ENCODE peak calls at places on chromosomes 13 and 19, in four cellular contexts. One of them, this sample, is unnamed.

GRCh38 chr13:64551755-64552154 is 2678.4 kb downstream of the PCDH9 start:
- DNase-seq in progenitor cell of endocrine pancreas: no peak
- DNase-seq in fibroblast of the aortic adventitia: peak
- DNase-seq in esophagus muscularis mucosa: no peak
- DNase-seq in this sample: no peak

GRCh38 chr19:28606269-28607032 is 606.5 kb downstream of the UQCRFS1 start:
- DNase-seq in progenitor cell of endocrine pancreas: no peak
- DNase-seq in fibroblast of the aortic adventitia: no peak
- DNase-seq in esophagus muscularis mucosa: peak
- DNase-seq in this sample: no peak

GRCh38 chr13:38821753-38822551 is 135.1 kb downstream of the FREM2 start:
- DNase-seq in progenitor cell of endocrine pancreas: no peak
- DNase-seq in fibroblast of the aortic adventitia: no peak
- DNase-seq in esophagus muscularis mucosa: no peak
- DNase-seq in this sample: no peak

GRCh38 chr19:3423183-3423829 is 56.9 kb downstream of the NFIC start:
- DNase-seq in progenitor cell of endocrine pancreas: no peak
- DNase-seq in fibroblast of the aortic adventitia: peak
- DNase-seq in esophagus muscularis mucosa: no peak
- DNase-seq in this sample: no peak

GRCh38 chr19:53019684-53020083 is 6.0 kb downstream of the ERVV-1 start:
- DNase-seq in progenitor cell of endocrine pancreas: no peak
- DNase-seq in fibroblast of the aortic adventitia: no peak
- DNase-seq in esophagus muscularis mucosa: no peak
- DNase-seq in this sample: no peak

GRCh38 chr13:110911880-110912279 is 3.0 kb downstream of the ANKRD10 start:
- DNase-seq in progenitor cell of endocrine pancreas: no peak
- DNase-seq in fibroblast of the aortic adventitia: no peak
- DNase-seq in esophagus muscularis mucosa: no peak
- DNase-seq in this sample: no peak

GRCh38 chr19:42831221-42832019 is 48.1 kb downstream of the PSG1 start:
- DNase-seq in progenitor cell of endocrine pancreas: no peak
- DNase-seq in fibroblast of the aortic adventitia: no peak
- DNase-seq in esophagus muscularis mucosa: no peak
- DNase-seq in this sample: no peak

GRCh38 chr13:84037937-84038464 is 155.7 kb upstream of the SLITRK1 start:
- DNase-seq in progenitor cell of endocrine pancreas: no peak
- DNase-seq in fibroblast of the aortic adventitia: no peak
- DNase-seq in esophagus muscularis mucosa: no peak
- DNase-seq in this sample: no peak

GRCh38 chr19:2887391-2887914 is 13.3 kb upstream of the ZNF57 start:
- DNase-seq in progenitor cell of endocrine pancreas: no peak
- DNase-seq in fibroblast of the aortic adventitia: peak
- DNase-seq in esophagus muscularis mucosa: no peak
- DNase-seq in this sample: no peak

GRCh38 chr19:39360599-39360998 is 18.4 kb downstream of the SAMD4B start:
- DNase-seq in progenitor cell of endocrine pancreas: no peak
- DNase-seq in fibroblast of the aortic adventitia: peak
- DNase-seq in esophagus muscularis mucosa: no peak
- DNase-seq in this sample: no peak

GRCh38 chr19:42401365-42402303 is 11.5 kb upstream of the CNFN start:
- DNase-seq in progenitor cell of endocrine pancreas: peak
- DNase-seq in fibroblast of the aortic adventitia: peak
- DNase-seq in esophagus muscularis mucosa: peak
- DNase-seq in this sample: peak

GRCh38 chr13:51923983-51924539 is 62.3 kb downstream of the CCDC70 start:
- DNase-seq in progenitor cell of endocrine pancreas: no peak
- DNase-seq in fibroblast of the aortic adventitia: no peak
- DNase-seq in esophagus muscularis mucosa: no peak
- DNase-seq in this sample: no peak

GRCh38 chr13:33090755-33091454 is 74.7 kb downstream of the KL start:
- DNase-seq in progenitor cell of endocrine pancreas: no peak
- DNase-seq in fibroblast of the aortic adventitia: no peak
- DNase-seq in esophagus muscularis mucosa: no peak
- DNase-seq in this sample: no peak

GRCh38 chr19:56769650-56770049 is 70.9 kb downstream of the PEG3 start:
- DNase-seq in progenitor cell of endocrine pancreas: no peak
- DNase-seq in fibroblast of the aortic adventitia: no peak
- DNase-seq in esophagus muscularis mucosa: no peak
- DNase-seq in this sample: no peak

GRCh38 chr13:75959861-75960481 is 323.8 kb downstream of the LMO7 start:
- DNase-seq in progenitor cell of endocrine pancreas: no peak
- DNase-seq in fibroblast of the aortic adventitia: no peak
- DNase-seq in esophagus muscularis mucosa: no peak
- DNase-seq in this sample: no peak

GRCh38 chr19:47228937-47229673 is 1.9 kb downstream of the BBC3 start:
- DNase-seq in progenitor cell of endocrine pancreas: no peak
- DNase-seq in fibroblast of the aortic adventitia: peak
- DNase-seq in esophagus muscularis mucosa: no peak
- DNase-seq in this sample: peak

GRCh38 chr19:40598121-40598917 is 2.9 kb upstream of the LTBP4 start:
- DNase-seq in progenitor cell of endocrine pancreas: peak
- DNase-seq in fibroblast of the aortic adventitia: peak
- DNase-seq in esophagus muscularis mucosa: peak
- DNase-seq in this sample: peak

GRCh38 chr19:46466536-46467199 is 4.7 kb downstream of the PNMA8A start:
- DNase-seq in progenitor cell of endocrine pancreas: no peak
- DNase-seq in fibroblast of the aortic adventitia: peak
- DNase-seq in esophagus muscularis mucosa: no peak
- DNase-seq in this sample: peak

GRCh38 chr19:31232220-31232619 is 117.0 kb downstream of the TSHZ3 start:
- DNase-seq in progenitor cell of endocrine pancreas: no peak
- DNase-seq in fibroblast of the aortic adventitia: peak
- DNase-seq in esophagus muscularis mucosa: no peak
- DNase-seq in this sample: no peak
- TF ChIP-seq CTCF in progenitor cell of endocrine pancreas: peak
- TF ChIP-seq CTCF in fibroblast of the aortic adventitia: peak
- TF ChIP-seq CTCF in esophagus muscularis mucosa: no peak
- TF ChIP-seq CTCF in this sample: no peak

GRCh38 chr19:33374406-33374703 is 846 bp downstream of the CEBPG start:
- DNase-seq in progenitor cell of endocrine pancreas: no peak
- DNase-seq in fibroblast of the aortic adventitia: peak
- DNase-seq in esophagus muscularis mucosa: no peak
- DNase-seq in this sample: no peak
- TF ChIP-seq CTCF in progenitor cell of endocrine pancreas: no peak
- TF ChIP-seq CTCF in fibroblast of the aortic adventitia: no peak
- TF ChIP-seq CTCF in esophagus muscularis mucosa: no peak
- TF ChIP-seq CTCF in this sample: no peak

GRCh38 chr19:33950141-33950805 is 153.6 kb downstream of the KCTD15 start:
- DNase-seq in progenitor cell of endocrine pancreas: no peak
- DNase-seq in fibroblast of the aortic adventitia: no peak
- DNase-seq in esophagus muscularis mucosa: peak
- DNase-seq in this sample: no peak

GRCh38 chr19:33954686-33955085 is 158.0 kb downstream of the KCTD15 start:
- DNase-seq in progenitor cell of endocrine pancreas: no peak
- DNase-seq in fibroblast of the aortic adventitia: no peak
- DNase-seq in esophagus muscularis mucosa: peak
- DNase-seq in this sample: no peak

GRCh38 chr19:33953023-33953422 is 156.4 kb downstream of the KCTD15 start:
- DNase-seq in progenitor cell of endocrine pancreas: no peak
- DNase-seq in fibroblast of the aortic adventitia: no peak
- DNase-seq in esophagus muscularis mucosa: peak
- DNase-seq in this sample: no peak

GRCh38 chr19:33956941-33957340 is 160.3 kb downstream of the KCTD15 start:
- DNase-seq in progenitor cell of endocrine pancreas: no peak
- DNase-seq in fibroblast of the aortic adventitia: no peak
- DNase-seq in esophagus muscularis mucosa: peak
- DNase-seq in this sample: no peak

GRCh38 chr19:33953592-33953991 is 156.9 kb downstream of the KCTD15 start:
- DNase-seq in progenitor cell of endocrine pancreas: no peak
- DNase-seq in fibroblast of the aortic adventitia: no peak
- DNase-seq in esophagus muscularis mucosa: peak
- DNase-seq in this sample: no peak
- TF ChIP-seq CTCF in progenitor cell of endocrine pancreas: no peak
- TF ChIP-seq CTCF in fibroblast of the aortic adventitia: no peak
- TF ChIP-seq CTCF in esophagus muscularis mucosa: no peak
- TF ChIP-seq CTCF in this sample: no peak

GRCh38 chr13:74306496-74306895 is 172.3 kb upstream of the KLF12 start:
- DNase-seq in progenitor cell of endocrine pancreas: no peak
- DNase-seq in fibroblast of the aortic adventitia: peak
- DNase-seq in esophagus muscularis mucosa: no peak
- DNase-seq in this sample: no peak
- TF ChIP-seq CTCF in progenitor cell of endocrine pancreas: no peak
- TF ChIP-seq CTCF in fibroblast of the aortic adventitia: peak
- TF ChIP-seq CTCF in esophagus muscularis mucosa: no peak
- TF ChIP-seq CTCF in this sample: no peak

GRCh38 chr19:5897189-5897969 is 6.2 kb downstream of the NDUFA11 start:
- DNase-seq in progenitor cell of endocrine pancreas: no peak
- DNase-seq in fibroblast of the aortic adventitia: no peak
- DNase-seq in esophagus muscularis mucosa: no peak
- DNase-seq in this sample: no peak
- TF ChIP-seq CTCF in progenitor cell of endocrine pancreas: no peak
- TF ChIP-seq CTCF in fibroblast of the aortic adventitia: no peak
- TF ChIP-seq CTCF in esophagus muscularis mucosa: no peak
- TF ChIP-seq CTCF in this sample: peak

GRCh38 chr13:37806666-37807065 is 62.9 kb downstream of the TRPC4 start:
- DNase-seq in progenitor cell of endocrine pancreas: no peak
- DNase-seq in fibroblast of the aortic adventitia: no peak
- DNase-seq in esophagus muscularis mucosa: no peak
- DNase-seq in this sample: no peak
- TF ChIP-seq CTCF in progenitor cell of endocrine pancreas: no peak
- TF ChIP-seq CTCF in fibroblast of the aortic adventitia: peak
- TF ChIP-seq CTCF in esophagus muscularis mucosa: no peak
- TF ChIP-seq CTCF in this sample: no peak

DNA sequence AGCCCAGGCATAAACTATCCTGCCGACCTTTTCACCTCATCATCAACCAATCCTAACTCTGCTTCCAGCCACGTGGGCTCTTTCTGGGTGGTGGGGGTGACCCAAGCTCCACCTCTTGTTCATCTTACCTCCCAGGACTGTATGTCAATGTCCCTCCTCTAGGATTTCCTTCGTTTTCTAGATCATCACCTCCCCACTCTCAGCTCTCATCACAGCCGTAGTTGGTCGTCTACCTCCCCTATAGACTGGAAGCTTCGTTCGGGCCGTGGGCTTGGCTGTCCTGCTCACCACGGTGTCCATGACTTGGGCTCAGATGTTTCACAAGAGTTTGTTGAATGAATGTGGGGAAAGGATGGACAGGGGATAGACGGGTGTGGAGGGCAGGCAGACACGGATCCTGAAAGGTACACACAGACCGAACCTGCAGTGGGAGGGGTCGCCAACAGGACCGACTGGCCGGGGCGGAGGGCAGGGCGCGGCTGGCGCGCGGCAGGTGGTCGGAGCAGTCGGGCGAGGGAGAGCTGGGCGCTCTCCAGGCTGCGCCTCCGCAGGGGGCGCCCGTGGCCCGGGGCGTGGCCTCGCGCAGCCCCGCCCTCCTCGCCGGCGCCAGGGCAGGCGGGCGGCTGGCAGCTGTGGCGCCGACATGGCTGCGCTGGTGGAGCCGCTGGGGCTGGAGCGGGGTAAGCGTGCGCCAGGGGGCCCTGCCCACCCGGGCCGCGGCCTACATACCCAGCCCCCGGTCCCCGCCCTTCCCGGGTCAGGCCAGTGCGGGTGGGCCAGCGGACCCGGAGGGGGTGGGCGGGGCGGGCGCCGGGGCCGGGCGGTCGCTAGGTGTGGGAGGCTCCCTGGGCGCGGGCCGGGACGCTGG is at the start of gene LIN7B:
- DNase-seq in progenitor cell of endocrine pancreas: peak
- DNase-seq in fibroblast of the aortic adventitia: peak
- DNase-seq in esophagus muscularis mucosa: no peak
- DNase-seq in this sample: peak
- TF ChIP-seq CTCF in progenitor cell of endocrine pancreas: peak
- TF ChIP-seq CTCF in fibroblast of the aortic adventitia: peak
- TF ChIP-seq CTCF in esophagus muscularis mucosa: peak
- TF ChIP-seq CTCF in this sample: no peak

DNA sequence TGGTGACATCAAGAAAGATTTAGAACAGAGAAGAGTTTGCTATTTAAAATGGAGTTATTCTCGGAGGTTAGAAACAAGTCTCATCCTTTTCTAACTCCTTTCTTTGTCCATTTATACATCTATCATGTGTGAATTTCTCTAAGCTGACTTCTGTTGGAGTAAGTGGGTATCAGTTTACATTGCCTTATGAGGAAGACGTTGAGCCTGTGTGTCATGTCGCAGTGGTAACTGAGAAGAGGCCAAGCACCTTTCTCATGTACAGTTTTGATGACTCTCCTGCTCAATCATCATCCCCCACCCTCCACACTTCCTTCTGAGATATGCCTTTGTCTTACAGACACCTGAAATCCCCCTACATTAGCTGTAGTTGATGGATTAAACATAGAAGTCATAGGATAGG is 624.8 kb downstream of the LIG4 start:
- DNase-seq in progenitor cell of endocrine pancreas: no peak
- DNase-seq in fibroblast of the aortic adventitia: no peak
- DNase-seq in esophagus muscularis mucosa: no peak
- DNase-seq in this sample: no peak
- TF ChIP-seq CTCF in progenitor cell of endocrine pancreas: no peak
- TF ChIP-seq CTCF in fibroblast of the aortic adventitia: no peak
- TF ChIP-seq CTCF in esophagus muscularis mucosa: no peak
- TF ChIP-seq CTCF in this sample: no peak